ENCODE peak calls at places on chromosome 11, in seven cellular contexts. C is RWPE1; S is ureter; L is stomach; N is CD4-positive, alpha-beta T cell; A is SK-N-DZ; U is hypothalamus. E is an unnamed sample.

GRCh38 chr11:74676596-74676995 is 54.6 kb downstream of the CHRDL2 start:
- DNase-seq in C (no peak), N (no peak), L (no peak), U (no peak), A (peak), S (no peak), E (no peak)

GRCh38 chr11:85279267-85279666 is 347.9 kb downstream of the DLG2 start:
- DNase-seq in N (no peak), A (no peak), S (no peak), C (no peak), U (no peak), L (no peak), E (no peak)

GRCh38 chr11:68043349-68044144 is 4.7 kb downstream of the TCIRG1 start:
- DNase-seq in C (no peak), S (peak), A (peak), U (no peak), N (no peak), L (no peak), E (peak)

GRCh38 chr11:26319906-26320305 is 12.0 kb upstream of the ANO3 start:
- DNase-seq in L (no peak), N (no peak), U (no peak), A (no peak), C (no peak), S (no peak), E (no peak)

GRCh38 chr11:14645247-14645912 is 1.8 kb downstream of the PDE3B start:
- DNase-seq in A (peak), N (no peak), C (peak), U (no peak), L (no peak), S (no peak), E (no peak)

GRCh38 chr11:86050310-86050709 is 18.6 kb downstream of the PICALM start:
- DNase-seq in S (no peak), U (no peak), C (no peak), N (no peak), A (no peak), L (no peak), E (no peak)

GRCh38 chr11:58830693-58831301 is 13.7 kb downstream of the GLYATL2 start:
- DNase-seq in A (no peak), U (no peak), S (no peak), C (no peak), N (no peak), L (no peak), E (no peak)

GRCh38 chr11:29293825-29294224 is 723.0 kb downstream of the KCNA4 start:
- DNase-seq in S (no peak), A (no peak), U (no peak), N (no peak), C (peak), L (no peak), E (no peak)

GRCh38 chr11:109939176-109939810 is 153.9 kb upstream of the ZC3H12C start:
- DNase-seq in N (no peak), S (no peak), C (peak), U (no peak), A (peak), L (no peak), E (no peak)

GRCh38 chr11:86577663-86578636 is 94.5 kb downstream of the ME3 start:
- DNase-seq in N (no peak), L (no peak), U (no peak), A (no peak), S (peak), C (peak), E (peak)

GRCh38 chr11:67352546-67353316 is 615 bp downstream of the POLD4 start:
- DNase-seq in L (peak), S (peak), A (no peak), N (peak), C (no peak), U (no peak), E (peak)

GRCh38 chr11:17405232-17406005 is 17.0 kb upstream of the KCNJ11 start:
- DNase-seq in N (no peak), A (peak), C (no peak), L (peak), U (peak), S (peak), E (peak)

GRCh38 chr11:206516-207212 is 535 bp downstream of the BET1L start:
- DNase-seq in L (peak), N (no peak), U (no peak), A (no peak), S (no peak), C (peak), E (peak)

GRCh38 chr11:102564110-102564509 is 33.6 kb upstream of the MMP7 start:
- DNase-seq in S (no peak), N (no peak), L (no peak), A (no peak), U (no peak), C (peak), E (no peak)

GRCh38 chr11:69658606-69659450 is 16.3 kb downstream of the LTO1 start:
- DNase-seq in S (no peak), C (no peak), U (no peak), N (no peak), A (no peak), L (no peak), E (peak)

GRCh38 chr11:12094872-12095800 is 15.3 kb upstream of the MICAL2 start:
- DNase-seq in A (no peak), L (peak), C (no peak), N (no peak), S (no peak), U (no peak), E (peak)

GRCh38 chr11:69950120-69950519 is 128.0 kb upstream of the ANO1 start:
- DNase-seq in L (no peak), N (no peak), U (no peak), S (no peak), A (no peak), C (peak), E (peak)

GRCh38 chr11:59767212-59767611 is 12.0 kb downstream of the STX3 start:
- DNase-seq in S (no peak), L (no peak), C (no peak), A (no peak), U (no peak), N (no peak), E (no peak)

GRCh38 chr11:44389963-44390605 is 80.1 kb upstream of the ALX4 start:
- DNase-seq in A (no peak), S (no peak), U (no peak), N (no peak), L (no peak), C (no peak), E (no peak)

GRCh38 chr11:119741369-119742262 is 12.6 kb upstream of the NECTIN1 start:
- DNase-seq in U (peak), A (no peak), S (no peak), N (peak), C (no peak), L (peak), E (peak)